ENCODE peak calls at places on chromosomes 2 and 18, in ten cellular contexts. One of them, this sample, is unnamed.

GRCh38 chr18:26549486-26550435 is 1.4 kb upstream of the KCTD1 start:
- DNase-seq in foreskin fibroblast: peak; percentile 72
- DNase-seq in GM10248: peak; percentile 38
- DNase-seq in mucosa of descending colon: peak; percentile 73
- DNase-seq in PC-3: peak; percentile 81
- DNase-seq in bronchial epithelial cell: peak; percentile 55
- DNase-seq in IMR-90: peak; percentile 38
- DNase-seq in neural crest cell: peak; percentile 36
- DNase-seq in glutamatergic neuron: peak; percentile 46
- DNase-seq in testis: peak; percentile 72
- DNase-seq in this sample: peak; percentile 65

GRCh38 chr18:21763846-21764646 is 23.5 kb downstream of the MIB1 start:
- DNase-seq in foreskin fibroblast: no peak
- DNase-seq in GM10248: no peak
- DNase-seq in mucosa of descending colon: no peak
- DNase-seq in PC-3: no peak
- DNase-seq in bronchial epithelial cell: peak; percentile 28
- DNase-seq in IMR-90: peak; percentile 10
- DNase-seq in neural crest cell: no peak
- DNase-seq in glutamatergic neuron: no peak
- DNase-seq in testis: no peak
- DNase-seq in this sample: no peak

GRCh38 chr2:127453392-127454171 is 35.4 kb downstream of the PROC start:
- DNase-seq in foreskin fibroblast: no peak
- DNase-seq in GM10248: no peak
- DNase-seq in mucosa of descending colon: no peak
- DNase-seq in PC-3: peak; percentile 29
- DNase-seq in bronchial epithelial cell: no peak
- DNase-seq in IMR-90: no peak
- DNase-seq in neural crest cell: no peak
- DNase-seq in glutamatergic neuron: no peak
- DNase-seq in testis: no peak
- DNase-seq in this sample: no peak

GRCh38 chr18:32049393-32050161 is 31.0 kb downstream of the RNF125 start:
- DNase-seq in foreskin fibroblast: no peak
- DNase-seq in GM10248: peak; percentile 22
- DNase-seq in mucosa of descending colon: peak; percentile 52
- DNase-seq in PC-3: peak; percentile 37
- DNase-seq in bronchial epithelial cell: peak; percentile 17
- DNase-seq in IMR-90: no peak
- DNase-seq in neural crest cell: no peak
- DNase-seq in glutamatergic neuron: no peak
- DNase-seq in testis: no peak
- DNase-seq in this sample: no peak

GRCh38 chr2:193743089-193743488 is 1548.4 kb upstream of the TMEFF2 start:
- DNase-seq in foreskin fibroblast: no peak
- DNase-seq in GM10248: no peak
- DNase-seq in mucosa of descending colon: no peak
- DNase-seq in PC-3: no peak
- DNase-seq in bronchial epithelial cell: no peak
- DNase-seq in IMR-90: no peak
- DNase-seq in neural crest cell: no peak
- DNase-seq in glutamatergic neuron: no peak
- DNase-seq in testis: no peak
- DNase-seq in this sample: no peak

GRCh38 chr18:46324556-46324955 is 220.4 kb downstream of the HAUS1 start:
- DNase-seq in foreskin fibroblast: peak; percentile 46
- DNase-seq in GM10248: no peak
- DNase-seq in mucosa of descending colon: no peak
- DNase-seq in PC-3: peak; percentile 61
- DNase-seq in bronchial epithelial cell: peak; percentile 86
- DNase-seq in IMR-90: peak; percentile 62
- DNase-seq in neural crest cell: no peak
- DNase-seq in glutamatergic neuron: no peak
- DNase-seq in testis: no peak
- DNase-seq in this sample: no peak

GRCh38 chr2:24866946-24867345 is 53.1 kb downstream of the ADCY3 start:
- DNase-seq in foreskin fibroblast: no peak
- DNase-seq in GM10248: no peak
- DNase-seq in mucosa of descending colon: no peak
- DNase-seq in PC-3: no peak
- DNase-seq in bronchial epithelial cell: no peak
- DNase-seq in IMR-90: no peak
- DNase-seq in neural crest cell: no peak
- DNase-seq in glutamatergic neuron: no peak
- DNase-seq in testis: no peak
- DNase-seq in this sample: no peak

GRCh38 chr2:181675241-181675640 is 5.1 kb downstream of the NEUROD1 start:
- DNase-seq in foreskin fibroblast: no peak
- DNase-seq in GM10248: no peak
- DNase-seq in mucosa of descending colon: no peak
- DNase-seq in PC-3: no peak
- DNase-seq in bronchial epithelial cell: no peak
- DNase-seq in IMR-90: no peak
- DNase-seq in neural crest cell: no peak
- DNase-seq in glutamatergic neuron: no peak
- DNase-seq in testis: no peak
- DNase-seq in this sample: no peak

GRCh38 chr18:55236150-55236931 is 277.1 kb upstream of the CCDC68 start:
- DNase-seq in foreskin fibroblast: no peak
- DNase-seq in GM10248: no peak
- DNase-seq in mucosa of descending colon: no peak
- DNase-seq in PC-3: no peak
- DNase-seq in bronchial epithelial cell: no peak
- DNase-seq in IMR-90: peak; percentile 38
- DNase-seq in neural crest cell: no peak
- DNase-seq in glutamatergic neuron: no peak
- DNase-seq in testis: no peak
- DNase-seq in this sample: no peak

GRCh38 chr2:19769513-19769912 is 132.3 kb downstream of the TTC32 start:
- DNase-seq in foreskin fibroblast: no peak
- DNase-seq in GM10248: no peak
- DNase-seq in mucosa of descending colon: no peak
- DNase-seq in PC-3: peak; percentile 55
- DNase-seq in bronchial epithelial cell: peak; percentile 54
- DNase-seq in IMR-90: peak; percentile 20
- DNase-seq in neural crest cell: no peak
- DNase-seq in glutamatergic neuron: no peak
- DNase-seq in testis: no peak
- DNase-seq in this sample: no peak
- TF ChIP-seq CTCF in foreskin fibroblast: no peak
- TF ChIP-seq CTCF in GM10248: no peak
- TF ChIP-seq CTCF in mucosa of descending colon: no peak
- TF ChIP-seq CTCF in PC-3: peak; percentile 64
- TF ChIP-seq CTCF in bronchial epithelial cell: peak; percentile 20
- TF ChIP-seq CTCF in IMR-90: peak; percentile 28
- TF ChIP-seq CTCF in neural crest cell: peak; percentile 44
- TF ChIP-seq CTCF in glutamatergic neuron: peak; percentile 43
- TF ChIP-seq CTCF in testis: no peak
- TF ChIP-seq CTCF in this sample: no peak

GRCh38 chr2:53473762-53474161 is 293.8 kb upstream of the CHAC2 start:
- DNase-seq in foreskin fibroblast: no peak
- DNase-seq in GM10248: no peak
- DNase-seq in mucosa of descending colon: no peak
- DNase-seq in PC-3: no peak
- DNase-seq in bronchial epithelial cell: no peak
- DNase-seq in IMR-90: peak; percentile 60
- DNase-seq in neural crest cell: no peak
- DNase-seq in glutamatergic neuron: no peak
- DNase-seq in testis: no peak
- DNase-seq in this sample: peak; percentile 33

GRCh38 chr2:53475320-53475719 is 292.3 kb upstream of the CHAC2 start:
- DNase-seq in foreskin fibroblast: peak; percentile 15
- DNase-seq in GM10248: no peak
- DNase-seq in mucosa of descending colon: no peak
- DNase-seq in PC-3: peak; percentile 97
- DNase-seq in bronchial epithelial cell: peak; percentile 88
- DNase-seq in IMR-90: peak; percentile 75
- DNase-seq in neural crest cell: no peak
- DNase-seq in glutamatergic neuron: no peak
- DNase-seq in testis: no peak
- DNase-seq in this sample: no peak

GRCh38 chr2:53476800-53477199 is 290.8 kb upstream of the CHAC2 start:
- DNase-seq in foreskin fibroblast: no peak
- DNase-seq in GM10248: no peak
- DNase-seq in mucosa of descending colon: no peak
- DNase-seq in PC-3: peak; percentile 70
- DNase-seq in bronchial epithelial cell: no peak
- DNase-seq in IMR-90: no peak
- DNase-seq in neural crest cell: no peak
- DNase-seq in glutamatergic neuron: no peak
- DNase-seq in testis: no peak
- DNase-seq in this sample: no peak

GRCh38 chr2:53475766-53476165 is 291.8 kb upstream of the CHAC2 start:
- DNase-seq in foreskin fibroblast: no peak
- DNase-seq in GM10248: no peak
- DNase-seq in mucosa of descending colon: no peak
- DNase-seq in PC-3: peak; percentile 59
- DNase-seq in bronchial epithelial cell: peak; percentile 28
- DNase-seq in IMR-90: no peak
- DNase-seq in neural crest cell: no peak
- DNase-seq in glutamatergic neuron: no peak
- DNase-seq in testis: no peak
- DNase-seq in this sample: no peak

DNA sequence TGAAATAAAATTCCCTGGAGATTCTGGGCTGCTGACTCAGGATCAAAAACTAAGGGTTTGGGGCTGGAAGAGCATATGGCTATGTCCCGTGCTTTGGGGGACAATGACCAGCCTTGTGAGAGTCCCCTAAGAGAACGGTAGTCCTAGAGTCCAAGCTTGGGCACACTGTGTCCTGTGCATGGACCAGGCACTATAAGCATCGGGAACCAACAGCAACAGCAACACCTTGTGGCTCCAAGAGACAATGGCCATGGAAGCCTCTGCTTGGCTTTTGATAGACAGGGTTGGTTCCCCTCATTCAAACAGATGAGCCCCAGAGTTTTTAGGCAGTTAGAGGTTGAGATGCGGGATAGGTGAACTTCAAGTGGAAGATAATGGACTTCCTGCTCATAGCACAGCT is 294.4 kb upstream of the CHAC2 start:
- DNase-seq in foreskin fibroblast: no peak
- DNase-seq in GM10248: no peak
- DNase-seq in mucosa of descending colon: peak; percentile 11
- DNase-seq in PC-3: peak; percentile 18
- DNase-seq in bronchial epithelial cell: no peak
- DNase-seq in IMR-90: no peak
- DNase-seq in neural crest cell: no peak
- DNase-seq in glutamatergic neuron: no peak
- DNase-seq in testis: peak; percentile 34
- DNase-seq in this sample: no peak
- TF ChIP-seq CTCF in foreskin fibroblast: no peak
- TF ChIP-seq CTCF in GM10248: no peak
- TF ChIP-seq CTCF in mucosa of descending colon: no peak
- TF ChIP-seq CTCF in PC-3: peak; percentile 58
- TF ChIP-seq CTCF in bronchial epithelial cell: peak; percentile 23
- TF ChIP-seq CTCF in IMR-90: peak; percentile 18
- TF ChIP-seq CTCF in neural crest cell: no peak
- TF ChIP-seq CTCF in glutamatergic neuron: no peak
- TF ChIP-seq CTCF in testis: no peak
- TF ChIP-seq CTCF in this sample: no peak

DNA sequence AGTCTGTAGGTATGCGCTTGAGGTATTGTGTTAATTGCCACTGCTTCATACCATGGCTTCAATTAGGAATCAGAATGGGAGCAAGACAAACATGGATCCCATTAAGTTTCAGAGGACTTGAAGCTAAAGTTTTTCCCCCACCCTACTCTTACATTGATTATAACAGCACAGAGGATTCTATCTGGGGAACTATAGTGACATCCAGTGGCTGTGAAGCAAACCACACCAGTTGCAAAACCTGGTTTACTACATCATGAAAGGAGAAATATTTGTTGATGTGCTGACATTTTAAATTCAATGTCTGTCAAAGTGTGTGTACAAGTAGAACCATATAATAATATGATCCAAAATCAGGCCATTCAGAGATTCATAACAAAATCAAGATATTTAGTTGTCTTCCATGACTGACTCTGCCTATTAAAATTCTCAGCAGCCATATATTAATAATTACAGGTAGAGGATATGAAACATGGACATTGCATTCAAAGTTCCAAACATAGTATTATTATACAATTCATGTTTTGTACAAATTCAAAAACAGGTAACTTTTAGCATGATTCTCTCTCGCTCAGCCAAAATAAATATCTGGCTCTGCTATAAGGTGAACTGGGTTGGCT is 82.9 kb downstream of the GRB14 start:
- DNase-seq in foreskin fibroblast: peak; percentile 21
- DNase-seq in GM10248: peak; percentile 27
- DNase-seq in mucosa of descending colon: peak; percentile 4
- DNase-seq in PC-3: peak; percentile 73
- DNase-seq in bronchial epithelial cell: peak; percentile 57
- DNase-seq in IMR-90: peak; percentile 29
- DNase-seq in neural crest cell: no peak
- DNase-seq in glutamatergic neuron: no peak
- DNase-seq in testis: no peak
- DNase-seq in this sample: no peak
- TF ChIP-seq CTCF in foreskin fibroblast: peak; percentile 69
- TF ChIP-seq CTCF in GM10248: peak; percentile 45
- TF ChIP-seq CTCF in mucosa of descending colon: no peak
- TF ChIP-seq CTCF in PC-3: peak; percentile 92
- TF ChIP-seq CTCF in bronchial epithelial cell: peak; percentile 60
- TF ChIP-seq CTCF in IMR-90: peak; percentile 50
- TF ChIP-seq CTCF in neural crest cell: peak; percentile 81
- TF ChIP-seq CTCF in glutamatergic neuron: peak; percentile 43
- TF ChIP-seq CTCF in testis: peak; percentile 45
- TF ChIP-seq CTCF in this sample: no peak

GRCh38 chr2:3194828-3195227 is 182.8 kb downstream of the EIPR1 start:
- DNase-seq in foreskin fibroblast: no peak
- DNase-seq in GM10248: no peak
- DNase-seq in mucosa of descending colon: no peak
- DNase-seq in PC-3: no peak
- DNase-seq in bronchial epithelial cell: no peak
- DNase-seq in IMR-90: no peak
- DNase-seq in neural crest cell: no peak
- DNase-seq in glutamatergic neuron: no peak
- DNase-seq in testis: no peak
- DNase-seq in this sample: no peak

GRCh38 chr2:3193423-3194330 is 183.9 kb downstream of the EIPR1 start:
- DNase-seq in foreskin fibroblast: no peak
- DNase-seq in GM10248: no peak
- DNase-seq in mucosa of descending colon: no peak
- DNase-seq in PC-3: no peak
- DNase-seq in bronchial epithelial cell: no peak
- DNase-seq in IMR-90: peak; percentile 16
- DNase-seq in neural crest cell: no peak
- DNase-seq in glutamatergic neuron: no peak
- DNase-seq in testis: no peak
- DNase-seq in this sample: no peak

GRCh38 chr2:3189961-3190360 is 187.7 kb downstream of the EIPR1 start:
- DNase-seq in foreskin fibroblast: no peak
- DNase-seq in GM10248: no peak
- DNase-seq in mucosa of descending colon: no peak
- DNase-seq in PC-3: no peak
- DNase-seq in bronchial epithelial cell: no peak
- DNase-seq in IMR-90: no peak
- DNase-seq in neural crest cell: no peak
- DNase-seq in glutamatergic neuron: no peak
- DNase-seq in testis: no peak
- DNase-seq in this sample: no peak

GRCh38 chr2:3192281-3192818 is 185.3 kb downstream of the EIPR1 start:
- DNase-seq in foreskin fibroblast: no peak
- DNase-seq in GM10248: no peak
- DNase-seq in mucosa of descending colon: no peak
- DNase-seq in PC-3: no peak
- DNase-seq in bronchial epithelial cell: no peak
- DNase-seq in IMR-90: no peak
- DNase-seq in neural crest cell: no peak
- DNase-seq in glutamatergic neuron: no peak
- DNase-seq in testis: no peak
- DNase-seq in this sample: peak; percentile 17

GRCh38 chr2:3192920-3193319 is 184.7 kb downstream of the EIPR1 start:
- DNase-seq in foreskin fibroblast: no peak
- DNase-seq in GM10248: no peak
- DNase-seq in mucosa of descending colon: no peak
- DNase-seq in PC-3: no peak
- DNase-seq in bronchial epithelial cell: no peak
- DNase-seq in IMR-90: no peak
- DNase-seq in neural crest cell: no peak
- DNase-seq in glutamatergic neuron: no peak
- DNase-seq in testis: no peak
- DNase-seq in this sample: no peak
- TF ChIP-seq CTCF in foreskin fibroblast: no peak
- TF ChIP-seq CTCF in GM10248: no peak
- TF ChIP-seq CTCF in mucosa of descending colon: no peak
- TF ChIP-seq CTCF in PC-3: no peak
- TF ChIP-seq CTCF in bronchial epithelial cell: no peak
- TF ChIP-seq CTCF in IMR-90: no peak
- TF ChIP-seq CTCF in neural crest cell: no peak
- TF ChIP-seq CTCF in glutamatergic neuron: no peak
- TF ChIP-seq CTCF in testis: no peak
- TF ChIP-seq CTCF in this sample: no peak

This sample was measured in pancreas.